ENCODE peak calls at places on chromosome 1, in four cellular contexts. E is stimulated activated CD4-positive, alpha-beta T cell treated with anti-CD3 and anti-CD28 coated beads, Interleukin-1b, Interleukin-23, amount 100 ng/mL, for 4 hours; X is naive B cell; I is NB4. Y is an unnamed sample.

GRCh38 chr1:161119017-161119378 is 1.1 kb downstream of the NIT1 start:
- DNase-seq in E (no peak), X (no peak), I (peak; percentile 28), Y (no peak)

GRCh38 chr1:53583903-53584210 is 124.7 kb downstream of the DMRTB1 start:
- DNase-seq in E (no peak), X (no peak), I (no peak), Y (no peak)

GRCh38 chr1:226406401-226406881 is 1.5 kb downstream of the PARP1 start:
- DNase-seq in E (no peak), X (peak; percentile 38), I (peak; percentile 71), Y (peak; percentile 53)

GRCh38 chr1:24902471-24902891 is 27.6 kb downstream of the RUNX3 start:
- DNase-seq in E (no peak), X (no peak), I (no peak), Y (no peak)

GRCh38 chr1:161890574-161890973 is 124.5 kb downstream of the ATF6 start:
- DNase-seq in E (no peak), X (no peak), I (peak; percentile 2), Y (no peak)

GRCh38 chr1:23557471-23558124 is 1.7 kb downstream of the ID3 start:
- DNase-seq in E (no peak), X (no peak), I (no peak), Y (no peak)

GRCh38 chr1:76543495-76543894 is 323.8 kb upstream of the ST6GALNAC5 start:
- DNase-seq in E (no peak), X (no peak), I (no peak), Y (no peak)

GRCh38 chr1:204791453-204792366 is 79.0 kb upstream of the NFASC start:
- DNase-seq in E (peak; percentile 79), X (peak; percentile 65), I (peak; percentile 74), Y (peak; percentile 81)

GRCh38 chr1:63010898-63011660 is 227.1 kb downstream of the ATG4C start:
- DNase-seq in E (no peak), X (no peak), I (no peak), Y (no peak)

GRCh38 chr1:246020231-246020954 is 486.7 kb downstream of the SMYD3 start:
- DNase-seq in E (no peak), X (no peak), I (peak; percentile 60), Y (no peak)

GRCh38 chr1:233597489-233597901 is 16.4 kb upstream of the KCNK1 start:
- DNase-seq in E (no peak), X (no peak), I (no peak), Y (no peak)

GRCh38 chr1:55958498-55958897 is 620.9 kb downstream of the PLPP3 start:
- DNase-seq in E (no peak), X (no peak), I (no peak), Y (no peak)

GRCh38 chr1:185017338-185017737 is 28.0 kb upstream of the RNF2 start:
- DNase-seq in E (no peak), X (no peak), I (peak; percentile 93), Y (no peak)

GRCh38 chr1:164240081-164240480 is 318.9 kb upstream of the PBX1 start:
- DNase-seq in E (no peak), X (no peak), I (no peak), Y (no peak)

GRCh38 chr1:230159580-230159979 is 92.5 kb downstream of the GALNT2 start:
- DNase-seq in E (no peak), X (no peak), I (no peak), Y (no peak)

GRCh38 chr1:243397613-243398321 is 141.9 kb downstream of the SDCCAG8 start:
- DNase-seq in E (no peak), X (no peak), I (no peak), Y (no peak)

GRCh38 chr1:27360159-27361043 is 6.4 kb downstream of the MAP3K6 start:
- DNase-seq in E (no peak), X (peak; percentile 49), I (no peak), Y (peak; percentile 78)

GRCh38 chr1:55593299-55593698 is 378.1 kb upstream of the USP24 start:
- DNase-seq in E (no peak), X (no peak), I (no peak), Y (no peak)

GRCh38 chr1:206002833-206003532 is at the start of gene RAB7B:
- DNase-seq in E (no peak), X (no peak), I (no peak), Y (no peak)

Y was measured in germinal center.